ENCODE peak calls at places on chromosomes 4 and X, in eight cellular contexts. S is astrocyte, T is cardiac muscle cell, Z is sigmoid colon, J is cardiac fibroblast, I is AG10803, D is esophagus squamous epithelium, O is choroid plexus epithelial cell. L is an unnamed sample.

GRCh38 chrX:153460826-153461225 is 9.6 kb downstream of the HAUS7 start:
- DNase-seq in Z (no peak), S (no peak), J (peak; percentile 60), I (peak; percentile 36), O (peak; percentile 69), T (peak; percentile 63), D (no peak), L (peak; percentile 55)

GRCh38 chr4:40672528-40673522 is 43.2 kb upstream of the RBM47 start:
- DNase-seq in S (peak; percentile 100), Z (no peak), J (peak; percentile 97), I (peak; percentile 95), T (no peak), O (peak; percentile 98), D (no peak), L (peak; percentile 99)

GRCh38 chrX:95903490-95903889 is 781.2 kb upstream of the DIAPH2 start:
- DNase-seq in Z (no peak), T (peak; percentile 36), I (no peak), S (no peak), J (no peak), O (peak; percentile 5), D (no peak), L (peak; percentile 13)

GRCh38 chr4:83112239-83112638 is 2.3 kb downstream of the PLAC8 start:
- DNase-seq in Z (no peak), S (no peak), O (no peak), J (no peak), D (no peak), I (no peak), T (no peak), L (no peak)

GRCh38 chr4:170087163-170087700 is 2.5 kb downstream of the AADAT start:
- DNase-seq in T (no peak), D (no peak), J (peak; percentile 19), S (peak; percentile 57), I (peak; percentile 9), Z (no peak), O (peak; percentile 29), L (peak; percentile 52)

GRCh38 chr4:183728223-183729068 is 69.4 kb downstream of the TRAPPC11 start:
- DNase-seq in Z (no peak), D (no peak), O (no peak), S (no peak), J (no peak), T (no peak), I (no peak), L (no peak)

GRCh38 chr4:113069212-113069892 is 19.9 kb downstream of the ANK2 start:
- DNase-seq in S (no peak), I (no peak), Z (no peak), D (no peak), J (no peak), O (no peak), T (no peak), L (no peak)

GRCh38 chrX:7294483-7294882 is 146.5 kb upstream of the PUDP start:
- DNase-seq in S (no peak), Z (no peak), I (peak; percentile 45), T (no peak), O (peak; percentile 22), D (no peak), J (peak; percentile 1), L (no peak)

GRCh38 chrX:41384041-41384705 is 50.2 kb downstream of the DDX3X start:
- DNase-seq in O (peak; percentile 86), I (peak; percentile 71), S (peak; percentile 74), J (peak; percentile 91), Z (peak; percentile 75), D (no peak), T (no peak), L (peak; percentile 87)

GRCh38 chrX:108091878-108092291 is 307 bp downstream of the ATG4A start:
- DNase-seq in I (no peak), T (no peak), O (no peak), S (no peak), D (no peak), J (no peak), Z (no peak), L (no peak)

GRCh38 chrX:10726647-10727046 is 106.3 kb upstream of the MID1 start:
- DNase-seq in T (no peak), J (peak; percentile 65), I (peak; percentile 92), S (peak; percentile 94), D (no peak), O (peak; percentile 84), Z (no peak), L (peak; percentile 38)

GRCh38 chr4:1770245-1770644 is 22.8 kb upstream of the FGFR3 start:
- DNase-seq in Z (no peak), O (no peak), J (no peak), D (no peak), T (no peak), I (no peak), S (no peak), L (no peak)
- H3K4me3 ChIP-seq in Z (no peak overlapping the region), O (no peak overlapping the region), J (no peak overlapping the region), D (no peak overlapping the region), T (no peak overlapping the region), I (no peak overlapping the region), S (no peak overlapping the region), L (no peak overlapping the region)

DNA sequence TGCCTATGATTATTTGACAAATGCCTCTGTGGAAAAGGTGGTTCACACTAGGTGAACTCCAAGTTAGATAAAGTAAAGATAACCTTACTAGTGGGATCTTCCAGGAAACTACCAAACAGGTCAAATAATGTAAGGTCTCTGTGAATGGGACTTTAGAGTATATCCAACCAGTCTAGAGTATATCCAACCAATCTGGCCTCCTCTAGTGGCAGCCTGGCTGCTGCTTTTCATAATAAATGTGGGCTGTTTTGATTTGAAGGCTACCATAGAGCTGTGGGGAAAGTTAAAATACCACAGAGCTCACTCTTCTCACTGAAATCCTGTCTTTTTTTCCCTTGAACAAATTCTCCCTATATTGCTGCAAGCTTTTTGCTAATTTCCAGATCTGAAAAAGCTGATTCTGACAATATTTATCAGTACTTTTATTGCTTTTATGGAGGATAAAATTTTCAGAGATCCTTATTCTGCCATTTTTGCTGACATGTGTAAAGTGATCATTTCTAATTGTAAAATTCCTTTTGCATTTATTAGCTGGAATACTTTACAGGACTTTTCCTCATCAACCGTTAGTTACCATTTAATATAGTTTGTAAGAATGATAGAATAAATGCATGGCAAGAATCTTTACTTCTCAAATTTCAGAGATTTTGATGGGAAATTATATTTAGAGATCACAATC is 111.3 kb downstream of the TET2 start:
- DNase-seq in D (no peak), O (peak; percentile 10), T (no peak), S (no peak), I (no peak), Z (no peak), J (no peak), L (no peak)
- TF ChIP-seq CTCF in D (no peak), O (peak; percentile 39), T (no peak), S (no peak), I (no peak), Z (no peak), J (peak; percentile 0), L (peak; percentile 15)

GRCh38 chr4:10731690-10732089 is 47.1 kb upstream of the CLNK start:
- DNase-seq in O (no peak), T (no peak), S (no peak), D (no peak), Z (no peak), I (no peak), J (no peak), L (no peak)

GRCh38 chr4:10731162-10731561 is 46.6 kb upstream of the CLNK start:
- DNase-seq in S (no peak), I (no peak), J (no peak), D (no peak), Z (no peak), T (no peak), O (no peak), L (no peak)

GRCh38 chr4:10730019-10730418 is 45.5 kb upstream of the CLNK start:
- DNase-seq in T (no peak), Z (no peak), D (no peak), S (no peak), I (no peak), J (no peak), O (no peak), L (no peak)

GRCh38 chr4:10729366-10729765 is 44.8 kb upstream of the CLNK start:
- DNase-seq in J (no peak), T (no peak), D (no peak), I (no peak), Z (no peak), O (no peak), S (no peak), L (no peak)

GRCh38 chr4:10730590-10730989 is 46.0 kb upstream of the CLNK start:
- DNase-seq in T (no peak), O (no peak), D (no peak), I (no peak), Z (no peak), S (no peak), J (no peak), L (no peak)
- H3K4me3 ChIP-seq in T (no peak overlapping the region), O (no peak overlapping the region), D (no peak overlapping the region), I (no peak overlapping the region), Z (no peak overlapping the region), S (no peak overlapping the region), J (no peak overlapping the region), L (no peak overlapping the region)

DNA sequence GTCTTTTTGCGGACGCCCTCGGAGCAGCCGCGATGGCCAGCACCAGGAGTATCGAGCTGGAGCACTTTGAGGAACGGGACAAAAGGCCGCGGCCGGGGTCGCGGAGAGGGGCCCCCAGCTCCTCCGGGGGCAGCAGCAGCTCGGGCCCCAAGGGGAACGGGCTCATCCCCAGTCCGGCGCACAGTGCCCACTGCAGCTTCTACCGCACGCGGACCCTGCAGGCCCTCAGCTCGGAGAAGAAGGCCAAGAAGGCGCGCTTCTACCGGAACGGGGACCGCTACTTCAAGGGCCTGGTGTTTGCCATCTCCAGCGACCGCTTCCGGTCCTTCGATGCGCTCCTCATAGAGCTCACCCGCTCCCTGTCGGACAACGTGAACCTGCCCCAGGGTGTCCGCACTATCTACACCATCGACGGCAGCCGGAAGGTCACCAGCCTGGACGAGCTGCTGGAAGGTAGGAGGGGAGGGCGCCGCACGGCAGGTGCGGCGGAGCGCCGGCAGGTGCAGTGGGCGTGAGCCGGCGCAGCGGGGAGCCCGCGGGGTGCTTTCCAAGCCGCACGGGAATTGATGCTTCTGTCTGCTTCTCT is 844 bp downstream of the DCLK2 start:
- DNase-seq in D (no peak), J (peak; percentile 13), O (peak; percentile 25), S (no peak), T (peak; percentile 49), Z (peak; percentile 77), I (peak; percentile 56), L (no peak)
- TF ChIP-seq CTCF in D (no peak), J (peak; percentile 0), O (no peak), S (no peak), T (no peak), Z (no peak), I (no peak), L (no peak)

GRCh38 chr4:133146192-133146573 is 2.9 kb upstream of the PCDH10 start:
- DNase-seq in D (no peak), J (no peak), Z (no peak), S (no peak), T (no peak), I (no peak), O (no peak), L (no peak)

GRCh38 chr4:133147365-133147821 is 1.7 kb upstream of the PCDH10 start:
- DNase-seq in O (peak; percentile 17), I (no peak), Z (no peak), S (no peak), J (no peak), T (no peak), D (no peak), L (peak; percentile 13)

GRCh38 chr4:133145758-133146157 is 3.3 kb upstream of the PCDH10 start:
- DNase-seq in J (no peak), T (no peak), O (no peak), D (no peak), S (no peak), I (no peak), Z (no peak), L (no peak)

GRCh38 chr4:133147922-133148689 is 988 bp upstream of the PCDH10 start:
- DNase-seq in T (peak; percentile 68), Z (peak; percentile 67), O (peak; percentile 61), D (no peak), J (peak; percentile 64), I (peak; percentile 9), S (peak; percentile 70), L (peak; percentile 74)

GRCh38 chr4:133146574-133147198 is 2.4 kb upstream of the PCDH10 start:
- DNase-seq in J (peak; percentile 66), T (peak; percentile 77), I (peak; percentile 35), O (peak; percentile 76), Z (peak; percentile 62), D (no peak), S (peak; percentile 36), L (peak; percentile 75)
- H3K4me3 ChIP-seq in J (peak overlapping the region; percentile 48), T (peak overlapping the region; percentile 50), I (peak overlapping the region; percentile 24), O (peak overlapping the region; percentile 64), Z (peak overlapping the region; percentile 44), D (peak overlapping the region; percentile 54), S (peak overlapping the region; percentile 90), L (peak overlapping the region; percentile 70)

L was measured in fibroblast of pulmonary artery.